ENCODE peak calls at places on chromosomes 4 and X, in five cellular contexts. One of them, this sample, is unnamed.
A peak's percentile ranks its signal among the peaks of the same experiment; 100 is the strongest.

GRCh38 chrX:39115166-39115565 is 313.9 kb downstream of the MID1IP1 start:
- DNase-seq in body of pancreas: no peak
- DNase-seq in fibroblast of lung: no peak
- DNase-seq in WTC11: no peak
- DNase-seq in dorsolateral prefrontal cortex: no peak
- DNase-seq in this sample: no peak

GRCh38 chr4:76373919-76374552 is 46.9 kb downstream of the CCDC158 start:
- DNase-seq in body of pancreas: no peak
- DNase-seq in fibroblast of lung: peak; percentile 34
- DNase-seq in WTC11: no peak
- DNase-seq in dorsolateral prefrontal cortex: no peak
- DNase-seq in this sample: no peak

GRCh38 chr4:54929459-54929858 is 195.9 kb downstream of the KDR start:
- DNase-seq in body of pancreas: no peak
- DNase-seq in fibroblast of lung: no peak
- DNase-seq in WTC11: no peak
- DNase-seq in dorsolateral prefrontal cortex: no peak
- DNase-seq in this sample: no peak

GRCh38 chrX:4932790-4933189 is 1219.3 kb upstream of the PRKX start:
- DNase-seq in body of pancreas: no peak
- DNase-seq in fibroblast of lung: peak; percentile 60
- DNase-seq in WTC11: no peak
- DNase-seq in dorsolateral prefrontal cortex: no peak
- DNase-seq in this sample: no peak

GRCh38 chr4:7983296-7983695 is 43.6 kb upstream of the AFAP1 start:
- DNase-seq in body of pancreas: no peak
- DNase-seq in fibroblast of lung: no peak
- DNase-seq in WTC11: no peak
- DNase-seq in dorsolateral prefrontal cortex: no peak
- DNase-seq in this sample: no peak

GRCh38 chr4:183012862-183013855 is 85.9 kb upstream of the WWC2 start:
- DNase-seq in body of pancreas: no peak
- DNase-seq in fibroblast of lung: no peak
- DNase-seq in WTC11: peak; percentile 21
- DNase-seq in dorsolateral prefrontal cortex: no peak
- DNase-seq in this sample: no peak

GRCh38 chr4:106370214-106370613 is 1.6 kb upstream of the GIMD1 start:
- DNase-seq in body of pancreas: no peak
- DNase-seq in fibroblast of lung: no peak
- DNase-seq in WTC11: no peak
- DNase-seq in dorsolateral prefrontal cortex: no peak
- DNase-seq in this sample: no peak

GRCh38 chrX:19785647-19786046 is 101.8 kb downstream of the SH3KBP1 start:
- DNase-seq in body of pancreas: no peak
- DNase-seq in fibroblast of lung: no peak
- DNase-seq in WTC11: no peak
- DNase-seq in dorsolateral prefrontal cortex: no peak
- DNase-seq in this sample: no peak

GRCh38 chr4:170464614-170465197 is 374.9 kb upstream of the AADAT start:
- DNase-seq in body of pancreas: no peak
- DNase-seq in fibroblast of lung: no peak
- DNase-seq in WTC11: no peak
- DNase-seq in dorsolateral prefrontal cortex: no peak
- DNase-seq in this sample: no peak

GRCh38 chr4:61401771-61402170 is 201.6 kb downstream of the ADGRL3 start:
- DNase-seq in body of pancreas: no peak
- DNase-seq in fibroblast of lung: no peak
- DNase-seq in WTC11: no peak
- DNase-seq in dorsolateral prefrontal cortex: no peak
- DNase-seq in this sample: no peak

GRCh38 chrX:154486052-154486395 is 391 bp downstream of the UBL4A start:
- DNase-seq in body of pancreas: peak; percentile 68
- DNase-seq in fibroblast of lung: no peak
- DNase-seq in WTC11: no peak
- DNase-seq in dorsolateral prefrontal cortex: no peak
- DNase-seq in this sample: no peak

GRCh38 chr4:81426770-81427604 is 44.7 kb downstream of the RASGEF1B start:
- DNase-seq in body of pancreas: no peak
- DNase-seq in fibroblast of lung: peak; percentile 58
- DNase-seq in WTC11: no peak
- DNase-seq in dorsolateral prefrontal cortex: no peak
- DNase-seq in this sample: no peak

GRCh38 chr4:172950990-172951389 is 217.6 kb upstream of the GALNT7 start:
- DNase-seq in body of pancreas: no peak
- DNase-seq in fibroblast of lung: no peak
- DNase-seq in WTC11: no peak
- DNase-seq in dorsolateral prefrontal cortex: no peak
- DNase-seq in this sample: no peak

GRCh38 chr4:118313098-118313497 is 39.7 kb downstream of the PRSS12 start:
- DNase-seq in body of pancreas: no peak
- DNase-seq in fibroblast of lung: no peak
- DNase-seq in WTC11: no peak
- DNase-seq in dorsolateral prefrontal cortex: no peak
- DNase-seq in this sample: no peak

GRCh38 chr4:69092190-69092589 is 4.1 kb upstream of the UGT2B7 start:
- DNase-seq in body of pancreas: no peak
- DNase-seq in fibroblast of lung: peak; percentile 84
- DNase-seq in WTC11: no peak
- DNase-seq in dorsolateral prefrontal cortex: no peak
- DNase-seq in this sample: no peak

GRCh38 chrX:80184854-80185253 is 170.3 kb downstream of the TBX22 start:
- DNase-seq in body of pancreas: no peak
- DNase-seq in fibroblast of lung: no peak
- DNase-seq in WTC11: no peak
- DNase-seq in dorsolateral prefrontal cortex: no peak
- DNase-seq in this sample: no peak

GRCh38 chrX:80181079-80181478 is 166.5 kb downstream of the TBX22 start:
- DNase-seq in body of pancreas: no peak
- DNase-seq in fibroblast of lung: no peak
- DNase-seq in WTC11: peak; percentile 9
- DNase-seq in dorsolateral prefrontal cortex: no peak
- DNase-seq in this sample: no peak
- TF ChIP-seq CTCF in body of pancreas: no peak
- TF ChIP-seq CTCF in fibroblast of lung: no peak
- TF ChIP-seq CTCF in WTC11: peak; percentile 54
- TF ChIP-seq CTCF in dorsolateral prefrontal cortex: peak; percentile 33
- TF ChIP-seq CTCF in this sample: peak; percentile 31

GRCh38 chr4:19850909-19851308 is 400.8 kb upstream of the SLIT2 start:
- DNase-seq in body of pancreas: no peak
- DNase-seq in fibroblast of lung: peak; percentile 95
- DNase-seq in WTC11: no peak
- DNase-seq in dorsolateral prefrontal cortex: no peak
- DNase-seq in this sample: no peak
- TF ChIP-seq CTCF in body of pancreas: no peak
- TF ChIP-seq CTCF in fibroblast of lung: peak; percentile 25
- TF ChIP-seq CTCF in WTC11: no peak
- TF ChIP-seq CTCF in dorsolateral prefrontal cortex: no peak
- TF ChIP-seq CTCF in this sample: no peak

GRCh38 chrX:152343306-152343705 is 107.8 kb downstream of the GABRA3 start:
- DNase-seq in body of pancreas: no peak
- DNase-seq in fibroblast of lung: no peak
- DNase-seq in WTC11: no peak
- DNase-seq in dorsolateral prefrontal cortex: no peak
- DNase-seq in this sample: no peak
- TF ChIP-seq CTCF in body of pancreas: no peak
- TF ChIP-seq CTCF in fibroblast of lung: no peak
- TF ChIP-seq CTCF in WTC11: no peak
- TF ChIP-seq CTCF in dorsolateral prefrontal cortex: no peak
- TF ChIP-seq CTCF in this sample: no peak

GRCh38 chr4:122305853-122306252 is 73.0 kb upstream of the ADAD1 start:
- DNase-seq in body of pancreas: no peak
- DNase-seq in fibroblast of lung: no peak
- DNase-seq in WTC11: no peak
- DNase-seq in dorsolateral prefrontal cortex: no peak
- DNase-seq in this sample: no peak

GRCh38 chr4:122300776-122301175 is 78.0 kb upstream of the ADAD1 start:
- DNase-seq in body of pancreas: no peak
- DNase-seq in fibroblast of lung: no peak
- DNase-seq in WTC11: no peak
- DNase-seq in dorsolateral prefrontal cortex: no peak
- DNase-seq in this sample: no peak
- TF ChIP-seq CTCF in body of pancreas: no peak
- TF ChIP-seq CTCF in fibroblast of lung: peak; percentile 27
- TF ChIP-seq CTCF in WTC11: no peak
- TF ChIP-seq CTCF in dorsolateral prefrontal cortex: no peak
- TF ChIP-seq CTCF in this sample: peak; percentile 48

DNA sequence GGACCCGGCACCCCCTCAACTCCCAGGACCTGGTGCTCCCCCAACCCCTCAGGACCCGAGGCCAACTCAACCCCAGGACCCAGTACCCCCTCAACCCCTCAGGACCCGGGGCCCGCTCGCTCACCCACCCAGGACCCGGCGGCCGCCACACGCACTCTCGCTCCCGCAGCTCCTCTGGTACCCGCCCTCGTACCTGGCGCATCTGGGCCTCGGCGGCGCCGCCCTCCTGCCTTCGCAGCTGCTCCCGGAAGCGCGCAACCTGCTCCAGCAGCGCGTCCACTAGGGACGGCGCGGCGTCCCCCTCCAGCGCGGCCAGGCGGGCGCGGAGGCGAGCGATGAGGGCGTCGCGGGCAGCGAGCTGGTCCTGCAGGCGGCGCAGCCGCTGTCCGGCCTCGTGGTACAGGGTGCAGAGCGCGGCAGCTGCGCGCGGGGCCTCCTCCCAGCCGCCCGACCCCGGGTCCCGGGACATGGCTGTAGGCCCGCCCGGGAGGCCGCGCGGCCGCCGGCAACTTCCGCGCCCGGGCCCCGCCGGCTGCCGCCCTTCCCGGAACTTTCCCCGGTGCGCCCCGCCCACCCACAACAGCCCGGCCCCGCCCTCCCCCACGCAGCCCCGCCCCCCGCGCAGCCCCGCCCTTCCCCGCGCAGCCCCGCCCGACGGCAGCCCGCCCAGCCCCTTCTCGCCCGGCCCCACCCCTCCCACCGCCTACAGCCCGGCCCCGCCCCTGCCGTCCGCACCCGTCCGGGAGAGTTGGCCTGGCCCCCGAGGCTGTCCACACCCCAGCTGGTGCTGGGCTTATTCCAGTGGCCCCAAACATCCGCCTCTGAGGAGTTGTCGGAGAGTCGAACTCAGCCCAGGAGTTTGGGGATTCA is at the start of gene TNIP2:
- DNase-seq in body of pancreas: peak; percentile 92
- DNase-seq in fibroblast of lung: peak; percentile 74
- DNase-seq in WTC11: peak; percentile 83
- DNase-seq in dorsolateral prefrontal cortex: peak; percentile 43
- DNase-seq in this sample: peak; percentile 64
- TF ChIP-seq CTCF in body of pancreas: peak; percentile 57
- TF ChIP-seq CTCF in fibroblast of lung: peak; percentile 26
- TF ChIP-seq CTCF in WTC11: no peak
- TF ChIP-seq CTCF in dorsolateral prefrontal cortex: peak; percentile 32
- TF ChIP-seq CTCF in this sample: peak; percentile 53

GRCh38 chr4:44725861-44726820 is at the start of gene GNPDA2:
- DNase-seq in body of pancreas: peak; percentile 93
- DNase-seq in fibroblast of lung: peak; percentile 89
- DNase-seq in WTC11: peak; percentile 78
- DNase-seq in dorsolateral prefrontal cortex: peak; percentile 92
- DNase-seq in this sample: peak; percentile 77
- TF ChIP-seq CTCF in body of pancreas: no peak
- TF ChIP-seq CTCF in fibroblast of lung: peak; percentile 18
- TF ChIP-seq CTCF in WTC11: no peak
- TF ChIP-seq CTCF in dorsolateral prefrontal cortex: peak; percentile 36
- TF ChIP-seq CTCF in this sample: no peak

GRCh38 chrX:51178352-51178751 is 154.3 kb upstream of the NUDT10 start:
- DNase-seq in body of pancreas: no peak
- DNase-seq in fibroblast of lung: no peak
- DNase-seq in WTC11: no peak
- DNase-seq in dorsolateral prefrontal cortex: no peak
- DNase-seq in this sample: no peak

GRCh38 chrX:51182545-51182944 is 150.1 kb upstream of the NUDT10 start:
- DNase-seq in body of pancreas: no peak
- DNase-seq in fibroblast of lung: no peak
- DNase-seq in WTC11: peak; percentile 16
- DNase-seq in dorsolateral prefrontal cortex: no peak
- DNase-seq in this sample: no peak
- TF ChIP-seq CTCF in body of pancreas: no peak
- TF ChIP-seq CTCF in fibroblast of lung: no peak
- TF ChIP-seq CTCF in WTC11: no peak
- TF ChIP-seq CTCF in dorsolateral prefrontal cortex: no peak
- TF ChIP-seq CTCF in this sample: peak; percentile 20

DNA sequence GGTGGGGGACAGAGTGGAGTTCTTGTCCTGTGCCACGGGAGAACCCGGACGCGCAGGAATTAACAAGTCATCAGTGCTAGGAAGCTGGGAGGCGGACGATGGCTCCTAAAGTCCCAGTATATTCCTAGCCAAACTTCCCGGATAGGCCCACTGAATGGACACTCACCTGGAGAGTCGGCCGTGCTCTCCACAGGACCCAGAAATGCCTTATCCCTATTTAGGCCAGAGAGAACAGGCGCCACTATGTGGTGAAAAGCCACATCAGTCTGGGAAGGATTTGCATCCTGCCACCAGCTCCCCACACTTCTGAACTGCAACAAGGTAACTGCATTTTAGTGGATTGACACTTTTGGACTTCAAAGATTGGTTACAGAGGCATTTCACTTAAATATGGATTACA is 1.1 kb downstream of the CFAP299 start:
- DNase-seq in body of pancreas: peak; percentile 16
- DNase-seq in fibroblast of lung: peak; percentile 44
- DNase-seq in WTC11: peak; percentile 45
- DNase-seq in dorsolateral prefrontal cortex: no peak
- DNase-seq in this sample: no peak
- TF ChIP-seq CTCF in body of pancreas: peak; percentile 30
- TF ChIP-seq CTCF in fibroblast of lung: peak; percentile 46
- TF ChIP-seq CTCF in WTC11: no peak
- TF ChIP-seq CTCF in dorsolateral prefrontal cortex: no peak
- TF ChIP-seq CTCF in this sample: peak; percentile 41

DNA sequence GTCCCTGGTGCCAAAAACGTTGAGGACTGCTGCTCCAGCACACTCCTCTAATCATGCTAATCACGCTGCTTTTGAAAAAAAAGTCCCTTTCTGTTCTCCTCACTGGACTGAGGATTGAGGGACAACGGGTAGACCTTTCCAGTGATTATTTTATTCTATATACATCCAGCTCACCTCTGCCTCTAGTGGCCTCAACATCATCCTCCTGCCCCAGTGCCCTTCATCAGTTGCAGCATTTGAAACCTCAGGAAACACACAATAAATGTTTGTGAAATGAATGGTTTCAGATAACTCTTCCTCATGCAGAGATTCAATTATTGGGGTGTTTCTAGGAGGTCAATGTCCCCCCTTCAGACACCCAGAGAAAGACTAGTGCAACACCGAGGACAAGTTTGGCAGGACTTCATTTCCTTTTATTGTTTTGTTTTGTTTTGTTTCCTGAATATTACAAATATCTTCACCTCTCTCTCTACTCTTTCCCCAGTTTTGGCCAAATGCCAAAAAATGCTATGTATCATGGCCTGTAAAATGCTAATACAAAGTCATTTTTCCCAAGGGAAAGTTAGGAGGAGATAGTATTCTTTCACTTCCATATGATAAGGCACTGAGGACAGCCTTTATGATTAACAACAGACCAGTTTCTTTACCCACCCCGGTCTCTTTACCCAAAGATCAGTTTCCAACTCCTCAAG is 460.1 kb upstream of the SLIT2 start:
- DNase-seq in body of pancreas: no peak
- DNase-seq in fibroblast of lung: no peak
- DNase-seq in WTC11: no peak
- DNase-seq in dorsolateral prefrontal cortex: no peak
- DNase-seq in this sample: no peak
- TF ChIP-seq CTCF in body of pancreas: no peak
- TF ChIP-seq CTCF in fibroblast of lung: peak; percentile 5
- TF ChIP-seq CTCF in WTC11: no peak
- TF ChIP-seq CTCF in dorsolateral prefrontal cortex: no peak
- TF ChIP-seq CTCF in this sample: peak; percentile 22